ENCODE peak calls at places on chromosomes 11 and 22, in eight cellular contexts. C is CD8-positive, alpha-beta T cell; B is psoas muscle; G is T-cell; H is caudate nucleus; P is upper lobe of left lung; U is chondrocyte; Q is activated naive CD4-positive, alpha-beta T cell treated with anti-CD3 and anti-CD28 coated beads, Interleukin-2, amount 50 U/mL, for 72 hours. Z is an unnamed sample.

GRCh38 chr22:48051796-48052620 is 1289.6 kb downstream of the TBC1D22A start:
- DNase-seq in Q (no peak), G (no peak), B (no peak), P (no peak), H (no peak), U (no peak), C (no peak), Z (no peak)

GRCh38 chr22:46569055-46569847 is 31.8 kb upstream of the CELSR1 start:
- DNase-seq in H (no peak), G (no peak), U (peak; percentile 74), Q (no peak), C (no peak), P (no peak), B (peak; percentile 45), Z (no peak)

GRCh38 chr11:119474682-119475596 is 52.0 kb upstream of the THY1 start:
- DNase-seq in C (peak; percentile 54), G (peak; percentile 13), U (no peak), H (peak; percentile 56), P (no peak), B (peak; percentile 72), Q (no peak), Z (peak; percentile 83)

GRCh38 chr11:126725043-126725442 is 275.5 kb downstream of the KIRREL3 start:
- DNase-seq in U (no peak), H (no peak), C (no peak), Q (no peak), G (no peak), B (no peak), P (no peak), Z (no peak)

GRCh38 chr11:76008474-76008873 is 193.5 kb downstream of the UVRAG start:
- DNase-seq in U (no peak), H (no peak), P (no peak), B (no peak), C (no peak), Q (no peak), G (no peak), Z (peak; percentile 27)

GRCh38 chr11:72231396-72232259 is 7.1 kb downstream of the INPPL1 start:
- DNase-seq in B (no peak), Q (peak; percentile 47), P (no peak), H (no peak), C (no peak), G (no peak), U (peak; percentile 80), Z (no peak)

GRCh38 chr22:47240116-47240515 is 477.7 kb downstream of the TBC1D22A start:
- DNase-seq in Q (no peak), H (no peak), G (no peak), P (no peak), C (no peak), U (no peak), B (no peak), Z (no peak)

GRCh38 chr11:134795017-134795416 is 383.0 kb upstream of the B3GAT1 start:
- DNase-seq in U (no peak), G (no peak), C (no peak), P (peak; percentile 25), Q (no peak), H (no peak), B (no peak), Z (no peak)

Z was measured in AG20443.